ENCODE peak calls at places on chromosome 12, in six cellular contexts. M is GM23248, H is PC-3, V is neural progenitor cell, O is hepatocyte, Q is OCI-LY7. Z is an unnamed sample.

GRCh38 chr12:37543966-37544668 is 772.5 kb upstream of the ALG10B start:
- DNase-seq in V (no peak), O (no peak), H (no peak), M (no peak), Q (no peak), Z (no peak)

GRCh38 chr12:47156167-47156736 is 76.5 kb upstream of the AMIGO2 start:
- DNase-seq in Q (no peak), V (no peak), M (peak), H (no peak), O (no peak), Z (no peak)

GRCh38 chr12:6700646-6701051 is at the start of gene PIANP:
- DNase-seq in Q (peak), O (peak), V (peak), H (no peak), M (peak), Z (peak)

GRCh38 chr12:92144631-92145480 is 790 bp downstream of the BTG1 start:
- DNase-seq in O (peak), H (peak), Q (peak), V (peak), M (peak), Z (peak)

GRCh38 chr12:78120866-78121590 is 290.3 kb downstream of the NAV3 start:
- DNase-seq in Q (peak), H (peak), M (peak), V (no peak), O (no peak), Z (no peak)

GRCh38 chr12:64323476-64324225 is 66.9 kb downstream of the C12orf56 start:
- DNase-seq in H (no peak), Q (no peak), M (no peak), O (no peak), V (no peak), Z (peak)

GRCh38 chr12:11144297-11144696 is 9.9 kb upstream of the TAS2R30 start:
- DNase-seq in O (no peak), V (no peak), M (no peak), H (no peak), Q (no peak), Z (no peak)

GRCh38 chr12:89889051-89889450 is 180.4 kb upstream of the ATP2B1 start:
- DNase-seq in M (peak), Q (no peak), O (no peak), V (no peak), H (peak), Z (no peak)

GRCh38 chr12:5487076-5487475 is 55.2 kb downstream of the NTF3 start:
- DNase-seq in O (no peak), Q (no peak), H (no peak), V (no peak), M (no peak), Z (no peak)

GRCh38 chr12:120639771-120640721 is at the start of gene CABP1:
- DNase-seq in H (no peak), M (no peak), Q (peak), V (peak), O (peak), Z (peak)

DNA sequence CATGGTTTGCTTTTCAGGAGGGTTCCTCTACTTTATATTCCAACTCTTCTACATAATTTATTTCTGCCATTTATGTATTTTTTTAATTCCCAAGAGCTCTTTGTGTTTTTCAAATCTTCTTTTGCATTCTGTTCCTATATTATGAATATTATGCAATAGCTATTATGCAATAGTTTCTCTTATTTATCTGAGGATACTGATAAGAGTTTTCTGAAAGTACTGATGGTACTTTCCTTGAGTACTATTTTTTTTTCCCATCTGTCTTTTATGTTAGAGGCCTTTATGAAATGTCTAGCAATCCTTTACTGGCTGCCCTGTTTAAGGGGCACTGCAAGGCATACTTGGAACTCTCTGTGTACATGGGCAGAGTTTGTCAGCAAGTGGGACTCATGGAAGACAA is 93.4 kb downstream of the SLC41A2 start:
- DNase-seq in Q (no peak), H (no peak), M (no peak), V (no peak), O (no peak), Z (no peak)
- H2AFZ ChIP-seq in Q (no peak), H (no peak), M (no peak), V (no peak), O (no peak), Z (no peak)

DNA sequence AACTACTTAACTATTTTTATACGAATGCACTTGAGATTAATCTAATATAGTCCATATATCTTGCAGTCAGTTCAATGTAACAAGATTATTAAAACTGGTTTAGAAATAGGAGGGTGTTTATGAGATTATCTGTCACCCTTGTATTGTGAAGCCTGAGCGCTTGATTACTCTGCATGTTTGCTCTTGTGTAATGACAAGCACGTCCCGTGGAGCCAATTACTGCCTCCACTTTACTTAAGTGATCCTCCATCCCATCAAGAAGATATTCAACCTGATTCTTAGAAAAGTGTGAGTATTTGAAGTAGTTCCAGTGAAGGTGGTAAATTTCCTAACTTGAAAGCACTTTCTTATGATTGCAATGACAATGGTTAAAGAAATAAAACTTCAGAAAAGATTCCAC is 415.2 kb upstream of the GARIN6 start:
- DNase-seq in Q (no peak), H (no peak), M (no peak), V (peak), O (no peak), Z (no peak)
- TF ChIP-seq EZH2phosphoT487 in Q (no peak), H (no peak), M (no peak), V (no peak), O (no peak), Z (no peak)

DNA sequence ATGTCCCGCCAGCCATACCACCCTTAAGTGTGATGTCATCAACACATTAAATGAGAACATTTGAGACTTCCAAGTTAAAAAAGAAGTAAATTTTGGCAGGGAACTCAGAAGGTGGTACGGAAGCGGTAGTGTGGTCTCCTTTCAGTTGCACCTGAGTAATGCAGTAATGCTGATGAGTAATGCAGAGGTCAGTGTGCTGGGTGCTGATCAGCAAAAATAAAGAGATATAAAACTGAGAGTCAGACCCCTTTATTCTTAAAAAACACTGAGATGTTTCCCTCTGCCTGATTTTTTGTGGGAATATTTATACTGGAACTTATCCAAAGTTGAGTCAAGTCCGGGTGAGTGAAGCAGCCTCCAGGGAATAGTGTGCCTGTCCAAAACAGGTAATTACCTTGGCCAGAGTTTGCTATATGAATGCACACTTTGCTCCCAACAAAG is 370.6 kb upstream of the PRICKLE1 start:
- DNase-seq in O (no peak), Q (no peak), H (peak), V (no peak), M (peak), Z (no peak)
- H2AFZ ChIP-seq in O (no peak), Q (no peak), H (no peak), V (no peak), M (no peak), Z (no peak)

GRCh38 chr12:25855716-25856115 is 102.8 kb upstream of the RASSF8 start:
- DNase-seq in V (no peak), H (no peak), Q (no peak), M (peak), O (no peak), Z (no peak)
- TF ChIP-seq EZH2phosphoT487 in V (no peak), H (no peak), Q (no peak), M (no peak), O (no peak), Z (no peak)

GRCh38 chr12:93738199-93739058 is 61.3 kb downstream of the CRADD start:
- DNase-seq in M (peak), V (no peak), H (no peak), Q (no peak), O (no peak), Z (no peak)

GRCh38 chr12:93742086-93742934 is 65.1 kb downstream of the CRADD start:
- DNase-seq in M (peak), O (peak), V (peak), H (peak), Q (no peak), Z (peak)

GRCh38 chr12:93743229-93743998 is 66.2 kb downstream of the CRADD start:
- DNase-seq in M (no peak), H (no peak), V (no peak), Q (no peak), O (no peak), Z (peak)

GRCh38 chr12:93741741-93742085 is 64.5 kb downstream of the CRADD start:
- DNase-seq in V (peak), M (peak), H (peak), Q (no peak), O (peak), Z (peak)

GRCh38 chr12:93740721-93741120 is 63.5 kb downstream of the CRADD start:
- DNase-seq in M (peak), H (peak), Q (no peak), V (no peak), O (no peak), Z (peak)
- H2AFZ ChIP-seq in M (peak), H (peak), Q (no peak), V (no peak), O (no peak), Z (no peak)

GRCh38 chr12:111457577-111457976 is 51.9 kb downstream of the SH2B3 start:
- DNase-seq in H (no peak), V (no peak), O (no peak), M (no peak), Q (no peak), Z (no peak)
- TF ChIP-seq EZH2phosphoT487 in H (no peak), V (no peak), O (no peak), M (no peak), Q (no peak), Z (no peak)

DNA sequence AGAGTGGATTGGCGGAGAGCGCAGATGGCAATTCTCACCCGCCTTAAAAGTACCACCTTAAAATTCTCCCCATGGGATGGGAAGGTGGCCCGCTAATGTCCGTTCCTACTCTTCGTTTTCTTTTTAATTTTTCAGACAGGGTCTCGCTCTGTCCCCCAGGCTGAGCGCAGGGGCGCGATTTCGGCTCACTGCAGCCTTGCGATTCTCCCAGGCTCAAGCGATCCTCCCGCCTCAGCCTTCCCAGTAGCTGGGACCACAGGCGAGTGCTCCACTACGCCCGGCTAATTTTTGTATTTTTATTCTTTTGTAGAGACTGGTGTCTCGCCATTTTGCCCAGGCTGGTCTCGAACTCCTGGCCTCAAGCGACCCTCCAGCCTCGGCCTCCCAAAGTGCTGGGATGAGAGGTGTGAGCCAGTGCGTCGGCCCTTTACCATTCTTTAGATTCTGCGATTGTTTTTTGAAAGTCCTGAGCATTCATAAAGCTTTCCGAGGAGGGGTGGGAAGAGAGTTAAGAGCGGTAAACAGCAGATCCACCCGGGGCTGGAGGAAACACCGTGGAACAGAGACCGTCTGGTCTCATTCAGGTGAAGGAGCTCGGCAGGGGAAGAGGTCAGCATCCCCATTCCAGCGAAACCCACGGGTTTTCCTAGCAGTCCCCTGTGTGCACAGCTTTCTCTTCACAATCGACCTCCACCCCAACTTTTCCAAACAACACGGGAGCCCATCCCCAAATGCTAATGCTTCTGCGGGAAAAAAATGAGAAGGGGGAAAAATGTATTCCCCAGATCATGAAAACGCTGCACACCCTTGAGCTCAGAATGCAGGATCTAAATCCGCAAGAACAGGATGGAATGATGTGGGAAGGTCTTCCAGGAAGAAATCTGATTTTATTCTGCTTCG is 129.2 kb downstream of the NDUFA12 start:
- DNase-seq in O (no peak), Q (no peak), V (peak), H (no peak), M (no peak), Z (peak)
- H2AFZ ChIP-seq in O (peak), Q (no peak), V (peak), H (peak), M (no peak), Z (peak)

GRCh38 chr12:1660304-1661187 is 30.3 kb upstream of the ADIPOR2 start:
- DNase-seq in M (peak), O (peak), V (no peak), H (no peak), Q (no peak), Z (no peak)
- TF ChIP-seq EZH2phosphoT487 in M (no peak), O (no peak), V (no peak), H (no peak), Q (no peak), Z (no peak)

GRCh38 chr12:113911971-113912760 is 54.0 kb downstream of the RBM19 start:
- DNase-seq in H (no peak), V (no peak), O (no peak), M (no peak), Q (no peak), Z (no peak)

GRCh38 chr12:113914176-113914575 is 51.9 kb downstream of the RBM19 start:
- DNase-seq in Q (no peak), H (no peak), V (no peak), M (no peak), O (no peak), Z (no peak)

GRCh38 chr12:113914806-113915205 is 51.3 kb downstream of the RBM19 start:
- DNase-seq in M (no peak), H (no peak), Q (no peak), O (no peak), V (no peak), Z (no peak)

GRCh38 chr12:113910751-113911272 is 55.3 kb downstream of the RBM19 start:
- DNase-seq in Q (no peak), O (no peak), M (no peak), H (no peak), V (no peak), Z (no peak)

DNA sequence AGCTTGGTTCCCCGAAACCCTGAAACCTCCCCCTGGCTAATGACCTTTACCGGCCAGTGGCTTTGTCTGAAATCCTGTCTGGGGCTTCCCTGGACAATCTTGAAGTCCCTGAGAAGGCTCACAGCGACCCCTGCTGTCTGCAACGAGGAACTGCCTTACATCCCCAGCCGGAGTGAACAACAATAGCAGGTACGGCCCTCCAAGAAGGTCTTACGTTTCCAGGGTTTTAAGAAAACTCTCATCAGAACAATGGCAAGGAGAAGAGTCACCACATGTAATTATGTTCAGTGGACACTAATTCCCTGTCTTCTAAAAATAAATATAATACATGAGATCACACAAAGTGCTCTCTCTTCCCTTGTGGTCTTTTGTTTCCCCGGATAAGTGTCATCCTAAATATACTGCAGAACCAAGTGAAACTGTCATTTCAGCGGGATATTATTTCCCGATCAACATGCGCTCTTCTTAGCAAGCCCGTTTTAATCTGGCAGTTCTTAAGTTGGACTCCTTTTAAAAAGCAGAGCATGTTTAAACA is 53.3 kb downstream of the RBM19 start:
- DNase-seq in V (peak), H (peak), M (peak), O (peak), Q (peak), Z (peak)
- H2AFZ ChIP-seq in V (no peak), H (no peak), M (no peak), O (no peak), Q (no peak), Z (no peak)

GRCh38 chr12:104426926-104427546 is 29.7 kb upstream of the CHST11 start:
- DNase-seq in Q (no peak), V (no peak), H (peak), O (no peak), M (peak), Z (no peak)

GRCh38 chr12:104423809-104424208 is 32.9 kb upstream of the CHST11 start:
- DNase-seq in V (no peak), Q (no peak), O (no peak), H (no peak), M (no peak), Z (no peak)

GRCh38 chr12:104423273-104423672 is 33.5 kb upstream of the CHST11 start:
- DNase-seq in V (no peak), H (peak), M (no peak), O (no peak), Q (no peak), Z (no peak)

GRCh38 chr12:104424955-104425354 is 31.8 kb upstream of the CHST11 start:
- DNase-seq in Q (no peak), M (no peak), V (no peak), O (no peak), H (no peak), Z (no peak)

GRCh38 chr12:104427547-104427938 is 29.2 kb upstream of the CHST11 start:
- DNase-seq in M (no peak), V (no peak), H (no peak), O (no peak), Q (no peak), Z (no peak)
- TF ChIP-seq EZH2phosphoT487 in M (no peak), V (no peak), H (no peak), O (no peak), Q (no peak), Z (no peak)